ENCODE peak calls at places on chromosomes 12 and 14, in six cellular contexts. G, Z, S, K, U and T are unnamed samples.
A peak's percentile ranks its signal among the peaks of the same experiment; 100 is the strongest.

GRCh38 chr14:105275267-105275946 is 25.4 kb downstream of the BRF1 start:
- DNase-seq in U (peak; percentile 94), G (no peak), S (no peak), K (peak; percentile 85), Z (peak; percentile 68), T (no peak)

GRCh38 chr12:112107306-112107705 is 1.3 kb downstream of the NAA25 start:
- DNase-seq in U (no peak), K (no peak), Z (no peak), S (no peak), G (no peak), T (peak; percentile 42)

GRCh38 chr14:24339284-24340151 is at the start of gene RIPK3:
- DNase-seq in Z (no peak), G (peak; percentile 23), U (no peak), S (peak; percentile 78), K (no peak), T (peak; percentile 53)

GRCh38 chr12:109900752-109901580 is 892 bp downstream of the TCHP start:
- DNase-seq in S (no peak), G (peak; percentile 43), Z (no peak), K (no peak), U (peak; percentile 6), T (no peak)

GRCh38 chr12:132621657-132622435 is 3.3 kb downstream of the P2RX2 start:
- DNase-seq in G (no peak), S (no peak), Z (no peak), U (no peak), K (no peak), T (no peak)

GRCh38 chr12:46963977-46964376 is 115.4 kb upstream of the PCED1B start:
- DNase-seq in G (peak; percentile 53), U (peak; percentile 52), S (no peak), Z (no peak), K (peak; percentile 74), T (peak; percentile 79)

GRCh38 chr14:68951051-68951797 is 27.9 kb downstream of the ACTN1 start:
- DNase-seq in S (peak; percentile 85), Z (peak; percentile 96), G (peak; percentile 74), U (peak; percentile 99), K (peak; percentile 93), T (peak; percentile 100)

GRCh38 chr14:20454359-20454644 is 310 bp downstream of the OSGEP start:
- DNase-seq in S (no peak), Z (peak; percentile 82), G (peak; percentile 93), K (no peak), U (peak; percentile 80), T (peak; percentile 93)

GRCh38 chr12:22598763-22599161 is 26.2 kb upstream of the ETNK1 start:
- DNase-seq in S (no peak), K (no peak), G (no peak), Z (no peak), U (no peak), T (peak; percentile 30)

GRCh38 chr12:12290206-12290605 is 23.4 kb upstream of the LRP6 start:
- DNase-seq in K (no peak), Z (no peak), S (no peak), U (no peak), G (no peak), T (peak; percentile 32)

GRCh38 chr14:93970589-93970966 is 5.8 kb downstream of the ASB2 start:
- DNase-seq in S (no peak), G (no peak), K (no peak), U (no peak), Z (no peak), T (peak; percentile 46)

GRCh38 chr12:29726741-29727348 is 56.9 kb downstream of the TMTC1 start:
- DNase-seq in G (no peak), S (no peak), K (no peak), U (no peak), Z (no peak), T (no peak)

GRCh38 chr14:53409974-53410373 is 256.9 kb upstream of the DDHD1 start:
- DNase-seq in G (no peak), Z (peak; percentile 71), U (peak; percentile 41), S (no peak), K (no peak), T (peak; percentile 10)

GRCh38 chr12:128463881-128464280 is 196.9 kb downstream of the TMEM132C start:
- DNase-seq in S (no peak), Z (no peak), G (no peak), U (no peak), K (no peak), T (no peak)

GRCh38 chr12:62813031-62813829 is 121.7 kb downstream of the PPM1H start:
- DNase-seq in U (peak; percentile 70), S (peak; percentile 46), Z (peak; percentile 68), K (peak; percentile 85), G (peak; percentile 68), T (peak; percentile 72)

GRCh38 chr14:91424813-91425719 is 7.4 kb upstream of the CCDC88C start:
- DNase-seq in S (no peak), G (no peak), K (no peak), U (no peak), Z (no peak), T (peak; percentile 56)

GRCh38 chr14:91429385-91429784 is 11.8 kb upstream of the CCDC88C start:
- DNase-seq in U (no peak), S (no peak), Z (no peak), G (no peak), K (no peak), T (no peak)

GRCh38 chr14:91420686-91421085 is 3.1 kb upstream of the CCDC88C start:
- DNase-seq in K (no peak), Z (no peak), G (no peak), S (no peak), U (no peak), T (no peak)

GRCh38 chr14:91425720-91426032 is 8.1 kb upstream of the CCDC88C start:
- DNase-seq in S (no peak), K (no peak), Z (no peak), G (no peak), U (no peak), T (no peak)
- H3K4me3 ChIP-seq in S (no peak overlapping the region), K (no peak overlapping the region), Z (no peak overlapping the region), G (no peak overlapping the region), U (no peak overlapping the region), T (no peak overlapping the region)

DNA sequence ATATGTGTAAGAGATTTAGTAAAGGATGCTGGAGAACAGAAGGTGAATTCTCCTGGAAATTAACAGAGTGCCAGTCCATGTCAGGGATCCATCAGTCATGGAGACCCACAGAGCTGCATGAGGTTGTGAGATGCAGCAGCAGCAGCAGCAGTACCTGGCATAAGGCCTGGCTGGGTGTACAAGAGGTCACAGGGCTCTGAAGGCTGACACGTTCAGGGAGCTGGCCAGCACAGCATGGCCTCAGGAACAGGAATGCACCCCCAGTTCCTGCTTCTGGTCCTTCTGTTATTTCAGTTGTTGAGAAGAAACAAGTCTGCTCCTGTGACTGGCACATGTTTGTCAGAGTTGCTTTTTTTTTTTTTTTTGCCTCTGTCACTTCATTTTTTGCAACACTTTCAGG is 210.8 kb downstream of the CNTN1 start:
- DNase-seq in Z (no peak), K (no peak), G (peak; percentile 30), U (no peak), S (no peak), T (no peak)
- TF ChIP-seq CTCF in Z (no peak), K (no peak), G (no peak), U (no peak), S (no peak), T (no peak)

DNA sequence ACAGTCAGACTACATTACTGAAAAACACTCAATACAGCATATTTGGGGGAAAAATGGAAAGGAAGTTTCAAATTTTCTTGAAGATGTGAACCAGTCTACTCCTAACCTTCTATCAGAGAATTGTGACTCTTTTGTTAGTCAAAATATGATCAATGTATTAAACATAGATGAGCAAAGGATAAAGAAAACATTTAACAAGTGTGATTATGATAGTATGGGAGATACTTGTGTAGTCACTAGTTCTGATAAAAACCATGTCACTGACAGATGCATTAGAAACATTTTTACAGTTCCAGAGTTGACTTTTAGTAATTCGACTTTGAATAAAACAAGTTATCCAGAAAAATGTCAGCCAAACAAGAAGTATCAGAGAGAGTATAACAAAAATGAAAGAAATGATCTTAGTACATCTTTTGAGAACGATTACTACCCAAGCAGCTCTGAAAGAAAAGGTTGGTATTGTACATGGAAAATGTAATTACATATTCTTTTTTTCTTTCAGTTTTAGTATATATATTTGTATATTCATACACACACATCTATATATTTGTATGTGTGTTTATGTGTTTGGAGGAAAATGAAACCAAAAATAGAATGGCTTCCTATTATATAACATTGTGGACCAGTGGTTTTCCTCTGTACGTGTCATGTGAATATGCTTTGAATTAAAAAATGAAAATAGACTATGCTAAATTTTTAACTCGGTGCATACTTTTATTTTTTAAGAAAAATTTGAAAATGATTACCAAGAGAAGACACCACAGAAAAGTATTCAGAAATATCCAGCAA is 63.3 kb upstream of the ABCD2 start:
- DNase-seq in S (no peak), K (no peak), G (no peak), U (no peak), Z (no peak), T (no peak)
- H3K4me3 ChIP-seq in S (no peak overlapping the region), K (no peak overlapping the region), G (no peak overlapping the region), U (no peak overlapping the region), Z (no peak overlapping the region), T (no peak overlapping the region)

DNA sequence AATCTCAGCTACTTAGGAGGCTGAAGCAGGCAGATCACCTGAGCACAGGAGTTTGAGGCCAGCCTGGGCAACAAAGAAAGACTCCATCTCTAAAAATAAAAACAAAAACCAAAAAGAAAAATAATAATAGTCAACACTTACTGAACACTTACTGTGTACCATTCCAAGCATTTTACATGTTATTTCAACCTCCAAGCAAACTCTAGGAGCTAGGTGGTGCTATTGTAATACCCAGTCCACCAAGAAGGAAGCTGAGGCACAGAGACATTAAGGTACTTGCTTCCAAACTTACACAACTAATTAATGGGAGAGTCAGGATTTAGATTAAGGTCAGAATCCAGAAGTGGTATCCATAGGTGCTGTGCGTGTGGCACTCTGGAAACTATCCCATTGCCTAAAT is 13.7 kb upstream of the OR6J1 start:
- DNase-seq in S (no peak), U (peak; percentile 71), Z (peak; percentile 49), G (peak; percentile 85), K (peak; percentile 83), T (peak; percentile 65)
- TF ChIP-seq CTCF in S (peak; percentile 35), U (peak; percentile 77), Z (peak; percentile 56), G (peak; percentile 35), K (peak; percentile 68), T (peak; percentile 53)

GRCh38 chr12:71865166-71865713 is 25.7 kb downstream of the TBC1D15 start:
- DNase-seq in G (peak; percentile 36), U (peak; percentile 95), K (peak; percentile 75), Z (peak; percentile 94), S (no peak), T (peak; percentile 54)
- H3K4me3 ChIP-seq in G (no peak overlapping the region), U (no peak overlapping the region), K (no peak overlapping the region), Z (no peak overlapping the region), S (no peak overlapping the region), T (no peak overlapping the region)